ENCODE peak calls at places on chromosomes 11 and 22, in nine cellular contexts. X is aorta, O is endodermal cell, E is neuronal stem cell, K is colonic mucosa, J is cardiac muscle cell, M is right atrium auricular region, A is spleen, D is tibial artery. U is an unnamed sample. For H3K9me3, the result is how much of the 10 kb centered on the place peaks cover.

GRCh38 chr11:61834278-61835004 is 6.3 kb downstream of the FADS2 start:
- DNase-seq in X (peak), O (peak), E (no peak), K (peak), J (peak), M (peak), A (peak), D (peak), U (peak)

GRCh38 chr11:132850106-132850505 is 682.2 kb downstream of the OPCML start:
- DNase-seq in X (no peak), O (no peak), E (no peak), K (no peak), J (no peak), M (no peak), A (no peak), D (no peak), U (no peak)

GRCh38 chr22:17897864-17898263 is 123.6 kb upstream of the BID start:
- DNase-seq in X (no peak), O (no peak), E (no peak), K (no peak), J (no peak), M (no peak), A (no peak), D (no peak), U (no peak)

GRCh38 chr11:27721505-27722116 is 21.4 kb upstream of the BDNF start:
- DNase-seq in X (no peak), O (no peak), E (no peak), K (no peak), J (no peak), M (no peak), A (no peak), D (no peak), U (no peak)

GRCh38 chr11:35014352-35014751 is 97.9 kb downstream of the PDHX start:
- DNase-seq in X (no peak), O (no peak), E (no peak), K (no peak), J (no peak), M (no peak), A (no peak), D (no peak), U (no peak)

GRCh38 chr22:31244044-31244942 is 32.2 kb downstream of the LIMK2 start:
- DNase-seq in X (peak), O (peak), E (no peak), K (no peak), J (peak), M (no peak), A (no peak), D (peak), U (no peak)

GRCh38 chr11:36035454-36035853 is 91.6 kb downstream of the LDLRAD3 start:
- DNase-seq in X (no peak), O (no peak), E (no peak), K (no peak), J (no peak), M (no peak), A (no peak), D (no peak), U (no peak)

GRCh38 chr11:28860898-28861297 is 752.7 kb downstream of the METTL15 start:
- DNase-seq in X (no peak), O (no peak), E (no peak), K (no peak), J (no peak), M (no peak), A (no peak), D (no peak), U (no peak)

GRCh38 chr11:27718853-27719574 is 18.8 kb upstream of the BDNF start:
- DNase-seq in X (peak), O (peak), E (peak), K (peak), J (peak), M (no peak), A (no peak), D (peak), U (no peak)

GRCh38 chr22:31620756-31621480 is 41.1 kb downstream of the PISD start:
- DNase-seq in X (no peak), O (no peak), E (no peak), K (no peak), J (no peak), M (no peak), A (no peak), D (no peak), U (no peak)

GRCh38 chr11:111586305-111586915 is 15.8 kb upstream of the SIK2 start:
- DNase-seq in X (no peak), O (no peak), E (no peak), K (peak), J (peak), M (no peak), A (no peak), D (no peak), U (peak)

GRCh38 chr11:111298466-111299110 is at the start of gene POU2AF3:
- DNase-seq in X (no peak), O (no peak), E (no peak), K (no peak), J (no peak), M (no peak), A (peak), D (no peak), U (no peak)

GRCh38 chr11:97620012-97620411 is 1230.2 kb downstream of the JRKL start:
- DNase-seq in X (no peak), O (no peak), E (no peak), K (no peak), J (no peak), M (no peak), A (no peak), D (no peak), U (no peak)

GRCh38 chr11:78957481-78958245 is 383.0 kb upstream of the NARS2 start:
- DNase-seq in X (no peak), O (no peak), E (no peak), K (no peak), J (no peak), M (no peak), A (no peak), D (no peak), U (no peak)

GRCh38 chr11:10401696-10402392 is 53.2 kb upstream of the AMPD3 start:
- DNase-seq in X (no peak), O (no peak), E (no peak), K (no peak), J (no peak), M (peak), A (no peak), D (no peak), U (no peak)

GRCh38 chr11:58027341-58027740 is 3.4 kb upstream of the OR6Q1 start:
- DNase-seq in X (no peak), O (no peak), E (no peak), K (no peak), J (no peak), M (no peak), A (no peak), D (no peak), U (no peak)

GRCh38 chr11:132032555-132032954 is 662.1 kb downstream of the NTM start:
- DNase-seq in X (no peak), O (no peak), E (no peak), K (no peak), J (no peak), M (no peak), A (no peak), D (no peak), U (no peak)

GRCh38 chr11:8271106-8271886 is 7.6 kb upstream of the LMO1 start:
- DNase-seq in X (no peak), O (peak), E (no peak), K (no peak), J (no peak), M (no peak), A (peak), D (peak), U (no peak)

DNA sequence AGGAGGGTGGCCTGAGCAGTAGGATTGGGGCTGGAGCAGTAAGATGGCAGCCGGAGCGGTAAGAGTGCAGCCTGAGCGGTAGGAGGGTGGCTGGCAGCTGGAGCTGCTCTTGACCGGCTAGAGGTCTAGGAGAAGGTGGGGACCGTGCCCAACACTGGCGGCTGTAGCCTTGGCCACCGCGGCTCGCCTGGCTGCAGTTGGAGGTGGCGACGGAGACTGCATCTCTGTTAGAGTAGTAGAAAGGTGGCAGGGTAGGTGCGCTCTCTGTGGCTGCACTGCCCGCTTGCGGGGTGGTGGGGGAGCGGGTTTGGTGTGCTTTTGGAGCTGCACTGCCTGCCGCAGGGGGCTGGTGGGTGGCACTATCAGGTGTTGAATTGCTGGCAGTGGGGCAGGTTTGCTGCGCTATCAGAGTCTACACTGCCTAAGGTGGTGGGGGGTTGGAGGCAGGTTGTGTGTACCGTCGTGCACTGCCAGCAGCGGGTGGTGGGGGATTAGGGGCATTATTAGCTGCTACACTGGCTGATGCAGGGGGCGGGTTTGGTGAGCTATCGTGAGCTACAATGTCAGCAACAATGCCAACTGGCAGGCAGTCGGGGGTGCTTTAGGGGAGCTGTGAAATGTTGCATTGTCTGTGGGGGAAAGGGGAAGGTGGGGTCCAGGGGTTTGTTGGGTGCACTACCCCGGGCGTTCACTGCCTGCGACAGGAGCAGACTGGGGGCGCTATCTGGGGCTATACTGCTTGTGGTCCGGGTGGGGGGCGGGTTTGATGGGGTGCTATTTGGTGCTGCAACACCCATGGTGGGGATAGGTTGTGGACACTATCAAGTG is 4461.3 kb upstream of the OR11H1 start:
- DNase-seq in X (no peak), O (peak), E (no peak), K (no peak), J (no peak), M (peak), A (peak), D (peak), U (peak)
- H3K4me3 ChIP-seq in X (no peak), O (peak), E (no peak), K (no peak), J (no peak), M (no peak), A (no peak), D (no peak), U (no peak)

GRCh38 chr22:44486538-44486937 is 11.5 kb downstream of the RTL6 start:
- DNase-seq in X (no peak), O (no peak), E (no peak), K (no peak), J (no peak), M (peak), A (no peak), D (no peak), U (no peak)

GRCh38 chr22:44485494-44485893 is 12.5 kb downstream of the RTL6 start:
- DNase-seq in X (no peak), O (no peak), E (no peak), K (no peak), J (no peak), M (peak), A (no peak), D (no peak), U (no peak)

GRCh38 chr22:44489026-44489425 is 9.0 kb downstream of the RTL6 start:
- DNase-seq in X (no peak), O (no peak), E (no peak), K (no peak), J (no peak), M (peak), A (no peak), D (no peak), U (no peak)

GRCh38 chr22:44489817-44490216 is 8.2 kb downstream of the RTL6 start:
- DNase-seq in X (no peak), O (no peak), E (no peak), K (no peak), J (no peak), M (peak), A (no peak), D (no peak), U (no peak)

DNA sequence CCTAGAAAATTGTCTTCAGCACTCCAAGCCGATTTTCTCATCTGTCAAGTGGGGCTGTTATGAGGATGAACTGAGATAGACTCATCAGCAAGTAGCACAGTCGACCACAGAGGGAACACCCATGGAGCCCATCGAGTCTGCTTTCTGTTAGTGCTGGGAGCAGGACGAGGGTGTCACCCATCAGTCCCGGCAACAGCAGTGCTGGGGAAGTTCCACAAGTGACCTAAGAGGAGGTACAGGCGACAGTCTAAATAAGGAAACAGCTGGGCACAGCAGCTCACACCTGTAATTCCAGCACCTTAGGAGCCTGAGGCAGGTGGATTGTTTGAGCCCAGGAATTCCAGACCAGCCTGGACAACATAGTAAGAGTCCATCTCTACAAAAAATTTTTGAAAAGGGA is 9.7 kb downstream of the RTL6 start:
- DNase-seq in X (no peak), O (no peak), E (no peak), K (no peak), J (no peak), M (peak), A (no peak), D (no peak), U (no peak)
- H3K27ac ChIP-seq in X (no peak), O (no peak), E (no peak), K (no peak), J (no peak), M (no peak), A (no peak), D (no peak), U (no peak)

GRCh38 chr22:49134076-49134475 is 693.6 kb downstream of the BRD1 start:
- DNase-seq in X (no peak), O (no peak), E (no peak), K (no peak), J (no peak), M (no peak), A (no peak), D (no peak), U (no peak)

GRCh38 chr22:49138250-49138790 is 689.4 kb downstream of the BRD1 start:
- DNase-seq in X (no peak), O (no peak), E (no peak), K (no peak), J (no peak), M (no peak), A (no peak), D (no peak), U (no peak)

GRCh38 chr22:49136041-49136815 is 691.4 kb downstream of the BRD1 start:
- DNase-seq in X (no peak), O (no peak), E (no peak), K (no peak), J (no peak), M (no peak), A (peak), D (peak), U (no peak)

GRCh38 chr22:49137216-49137840 is 690.3 kb downstream of the BRD1 start:
- DNase-seq in X (no peak), O (no peak), E (no peak), K (no peak), J (no peak), M (no peak), A (peak), D (no peak), U (no peak)

GRCh38 chr22:49136816-49137180 is 690.9 kb downstream of the BRD1 start:
- DNase-seq in X (no peak), O (no peak), E (no peak), K (no peak), J (no peak), M (no peak), A (peak), D (no peak), U (no peak)
- H3K9me3 ChIP-seq in X (under half), O (under half), E (under half), K (under half), J (under half), M (under half), A (under half), D (under half), U (under half)

DNA sequence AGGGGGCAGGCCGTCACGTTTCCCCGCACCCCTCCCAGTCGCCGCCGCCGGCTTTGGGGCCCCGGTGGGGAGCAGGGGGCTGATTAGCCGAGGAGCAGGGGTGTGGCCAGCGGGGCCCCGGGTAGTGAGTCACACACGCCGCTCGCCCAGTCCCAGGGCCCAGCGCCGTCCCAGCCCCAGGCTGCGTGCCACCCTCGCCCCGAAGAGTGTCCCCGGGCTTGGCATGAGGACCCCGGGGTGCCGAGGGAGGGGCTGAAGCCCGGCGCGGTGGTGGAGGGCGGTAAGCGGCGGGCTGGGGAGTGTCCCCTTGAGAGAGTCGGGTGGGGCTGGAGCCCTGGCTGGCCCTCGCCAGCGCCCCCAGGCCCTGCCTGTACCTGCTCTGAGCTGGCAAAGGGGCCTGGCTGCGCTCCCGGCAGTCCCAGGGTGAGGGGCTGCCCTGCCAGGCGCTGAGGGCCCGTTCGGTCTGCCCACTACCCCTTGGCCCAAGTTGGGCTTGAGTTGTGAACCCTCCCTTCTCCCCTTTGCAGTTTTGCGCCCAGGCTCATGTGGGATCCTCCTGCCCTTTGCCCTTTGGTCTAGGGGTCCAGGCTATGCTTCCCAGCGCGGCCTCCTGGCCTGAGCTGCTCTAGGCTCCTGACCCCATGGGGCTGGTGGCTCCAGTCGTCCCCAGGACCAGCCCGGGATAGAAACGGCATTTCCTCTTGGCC is 34.6 kb downstream of the PRDM11 start:
- DNase-seq in X (peak), O (peak), E (peak), K (peak), J (no peak), M (no peak), A (no peak), D (peak), U (no peak)
- H3K4me3 ChIP-seq in X (peak), O (no peak), E (no peak), K (peak), J (peak), M (peak), A (peak), D (peak), U (no peak)

GRCh38 chr22:23894710-23895598 is 771 bp downstream of the MIF start:
- DNase-seq in X (peak), O (peak), E (peak), K (peak), J (peak), M (peak), A (peak), D (peak), U (peak)

GRCh38 chr22:23892626-23893445 is 1.3 kb upstream of the MIF start:
- DNase-seq in X (no peak), O (no peak), E (no peak), K (no peak), J (no peak), M (no peak), A (no peak), D (no peak), U (no peak)

GRCh38 chr22:23892130-23892529 is 2.1 kb upstream of the MIF start:
- DNase-seq in X (no peak), O (no peak), E (no peak), K (no peak), J (no peak), M (no peak), A (no peak), D (no peak), U (no peak)

GRCh38 chr22:23893957-23894709 is at the start of gene MIF:
- DNase-seq in X (peak), O (peak), E (peak), K (peak), J (peak), M (peak), A (peak), D (peak), U (peak)

GRCh38 chr22:23893446-23893956 is 682 bp upstream of the MIF start:
- DNase-seq in X (no peak), O (no peak), E (no peak), K (no peak), J (no peak), M (no peak), A (no peak), D (no peak), U (no peak)
- H3K27ac ChIP-seq in X (no peak), O (peak), E (peak), K (peak), J (peak), M (peak), A (peak), D (peak), U (peak)

GRCh38 chr22:49403102-49403501 is 424.6 kb downstream of the BRD1 start:
- DNase-seq in X (no peak), O (peak), E (no peak), K (no peak), J (no peak), M (peak), A (peak), D (no peak), U (no peak)
- H3K9me3 ChIP-seq in X (under half), O (under half), E (under half), K (under half), J (under half), M (under half), A (under half), D (under half), U (under half)

GRCh38 chr11:128689946-128690745 is 3.7 kb upstream of the FLI1 start:
- DNase-seq in X (peak), O (peak), E (no peak), K (no peak), J (peak), M (no peak), A (peak), D (no peak), U (no peak)
- H3K4me3 ChIP-seq in X (no peak), O (peak), E (peak), K (no peak), J (peak), M (peak), A (peak), D (peak), U (no peak)

GRCh38 chr22:25449781-25450317 is 114.6 kb upstream of the GRK3 start:
- DNase-seq in X (no peak), O (no peak), E (no peak), K (no peak), J (no peak), M (no peak), A (no peak), D (no peak), U (no peak)

GRCh38 chr22:25448435-25449051 is 115.9 kb upstream of the GRK3 start:
- DNase-seq in X (no peak), O (peak), E (no peak), K (peak), J (peak), M (no peak), A (no peak), D (no peak), U (peak)

GRCh38 chr22:25451480-25452114 is 112.9 kb upstream of the GRK3 start:
- DNase-seq in X (no peak), O (no peak), E (no peak), K (no peak), J (no peak), M (no peak), A (no peak), D (no peak), U (no peak)

GRCh38 chr22:25447689-25448434 is 116.6 kb upstream of the GRK3 start:
- DNase-seq in X (peak), O (peak), E (peak), K (peak), J (peak), M (peak), A (peak), D (peak), U (peak)

GRCh38 chr22:25447067-25447688 is 117.3 kb upstream of the GRK3 start:
- DNase-seq in X (no peak), O (peak), E (no peak), K (no peak), J (no peak), M (no peak), A (no peak), D (no peak), U (peak)
- H3K27ac ChIP-seq in X (no peak), O (no peak), E (no peak), K (no peak), J (peak), M (no peak), A (no peak), D (no peak), U (peak)

DNA sequence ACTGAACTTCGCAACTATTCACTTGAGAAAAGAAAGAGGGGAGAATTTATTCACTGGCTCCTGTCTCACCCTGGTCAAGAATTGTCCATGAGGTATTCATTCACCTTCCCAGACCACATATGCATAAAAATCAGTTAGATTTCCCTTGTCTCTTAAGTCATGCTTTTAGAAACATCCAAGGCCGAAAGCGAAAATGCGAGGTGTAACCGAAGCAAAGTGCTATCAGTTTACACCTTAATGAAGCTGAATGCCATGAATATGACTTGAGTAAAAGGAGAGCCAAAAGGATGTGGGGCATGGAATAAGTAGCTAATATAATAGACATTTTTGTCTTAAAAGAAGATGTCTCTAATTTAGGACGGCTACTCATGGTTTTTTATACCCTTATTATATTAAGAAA is 965.6 kb upstream of the CHORDC1 start:
- DNase-seq in X (no peak), O (no peak), E (no peak), K (no peak), J (no peak), M (no peak), A (no peak), D (no peak), U (no peak)
- H3K9me3 ChIP-seq in X (under half), O (under half), E (under half), K (under half), J (under half), M (under half), A (under half), D (under half), U (under half)

U was measured in Karpas-422.